ENCODE peak calls at places on chromosomes 6 and 20, in seven cellular contexts. O is hepatocyte, Q is fibroblast of pulmonary artery, C is pancreas, N is PC-3, B is astrocyte of the spinal cord, U is astrocyte of the cerebellum. R is an unnamed sample.
A peak's percentile ranks its signal among the peaks of the same experiment; 100 is the strongest.

GRCh38 chr6:157561037-157561790 is 180.2 kb downstream of the ZDHHC14 start:
- DNase-seq in O (no peak), Q (no peak), C (no peak), N (no peak), B (no peak), U (no peak), R (no peak)

GRCh38 chr6:137217801-137218472 is 1.2 kb downstream of the IFNGR1 start:
- DNase-seq in O (peak; percentile 57), Q (peak; percentile 42), C (no peak), N (peak; percentile 6), B (peak; percentile 38), U (no peak), R (peak; percentile 75)

GRCh38 chr20:45539382-45539781 is at the start of gene WFDC6:
- DNase-seq in O (no peak), Q (no peak), C (no peak), N (no peak), B (no peak), U (no peak), R (no peak)

GRCh38 chr20:38221041-38221589 is 39.4 kb downstream of the KIAA1755 start:
- DNase-seq in O (peak; percentile 87), Q (peak; percentile 64), C (peak; percentile 68), N (peak; percentile 92), B (peak; percentile 57), U (no peak), R (peak; percentile 50)

GRCh38 chr6:122712864-122713612 is 66.5 kb upstream of the FABP7 start:
- DNase-seq in O (no peak), Q (no peak), C (no peak), N (no peak), B (peak; percentile 30), U (no peak), R (no peak)

GRCh38 chr20:24382775-24383174 is 86.7 kb upstream of the SYNDIG1 start:
- DNase-seq in O (peak; percentile 47), Q (no peak), C (no peak), N (no peak), B (no peak), U (no peak), R (no peak)

GRCh38 chr20:34062651-34063482 is 49.2 kb downstream of the EIF2S2 start:
- DNase-seq in O (no peak), Q (peak; percentile 28), C (no peak), N (no peak), B (no peak), U (no peak), R (peak; percentile 77)

GRCh38 chr6:2432258-2432657 is 186.9 kb upstream of the GMDS start:
- DNase-seq in O (peak; percentile 50), Q (peak; percentile 72), C (no peak), N (peak; percentile 93), B (peak; percentile 93), U (peak; percentile 84), R (peak; percentile 92)

GRCh38 chr6:41040101-41040910 is 1.3 kb upstream of the UNC5CL start:
- DNase-seq in O (peak; percentile 88), Q (peak; percentile 14), C (peak; percentile 86), N (peak; percentile 74), B (no peak), U (no peak), R (peak; percentile 24)

GRCh38 chr6:18564775-18565174 is 177.6 kb downstream of the RNF144B start:
- DNase-seq in O (no peak), Q (no peak), C (no peak), N (no peak), B (no peak), U (no peak), R (no peak)
- TF ChIP-seq CTCF in O (no peak), Q (no peak), C (no peak), N (no peak), B (no peak), U (no peak), R (no peak)

GRCh38 chr6:5051394-5051793 is 33.7 kb upstream of the PPP1R3G start:
- DNase-seq in O (no peak), Q (no peak), C (no peak), N (no peak), B (no peak), U (no peak), R (no peak)
- H3K4me3 ChIP-seq in O (no peak overlapping the region), Q (no peak overlapping the region), C (no peak overlapping the region), N (no peak overlapping the region), B (no peak overlapping the region), U (no peak overlapping the region), R (no peak overlapping the region)

DNA sequence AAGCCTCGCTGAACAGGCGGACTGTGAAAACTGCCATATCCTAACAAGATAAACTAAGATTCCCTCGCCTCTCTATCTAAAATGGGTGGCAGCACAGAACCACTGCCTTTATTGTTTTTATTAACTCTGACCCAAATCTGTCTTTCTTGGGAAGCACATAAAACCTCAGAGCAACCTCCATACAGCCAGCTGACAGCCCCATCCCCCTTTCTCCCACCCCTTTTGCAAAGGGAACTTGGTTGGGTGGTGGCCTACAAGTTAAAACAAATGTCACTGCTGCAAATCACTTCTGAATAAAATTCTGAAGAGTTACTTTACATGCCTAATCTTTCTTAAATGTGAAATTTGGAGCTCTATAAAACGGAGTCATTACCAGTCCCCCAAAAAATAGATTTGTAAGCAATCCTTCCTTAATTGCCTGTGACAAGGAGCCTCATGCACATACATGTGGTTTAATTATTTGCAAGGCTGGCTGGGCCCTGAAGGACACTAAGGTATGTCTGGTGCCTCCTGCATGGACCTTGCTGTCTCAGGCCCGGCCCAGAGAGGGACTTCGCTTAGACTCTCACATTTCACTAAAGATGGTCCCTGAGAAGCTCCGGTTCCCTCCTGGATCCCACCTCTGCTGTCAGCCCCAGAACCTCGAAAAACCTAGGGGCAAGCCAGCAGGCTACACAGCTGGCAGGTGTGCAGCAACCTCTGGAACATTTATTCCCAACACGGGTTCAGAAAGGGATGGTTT is 21.7 kb downstream of the PXDC1 start:
- DNase-seq in O (no peak), Q (no peak), C (no peak), N (no peak), B (no peak), U (no peak), R (no peak)
- TF ChIP-seq CTCF in O (no peak), Q (no peak), C (no peak), N (no peak), B (no peak), U (no peak), R (no peak)

DNA sequence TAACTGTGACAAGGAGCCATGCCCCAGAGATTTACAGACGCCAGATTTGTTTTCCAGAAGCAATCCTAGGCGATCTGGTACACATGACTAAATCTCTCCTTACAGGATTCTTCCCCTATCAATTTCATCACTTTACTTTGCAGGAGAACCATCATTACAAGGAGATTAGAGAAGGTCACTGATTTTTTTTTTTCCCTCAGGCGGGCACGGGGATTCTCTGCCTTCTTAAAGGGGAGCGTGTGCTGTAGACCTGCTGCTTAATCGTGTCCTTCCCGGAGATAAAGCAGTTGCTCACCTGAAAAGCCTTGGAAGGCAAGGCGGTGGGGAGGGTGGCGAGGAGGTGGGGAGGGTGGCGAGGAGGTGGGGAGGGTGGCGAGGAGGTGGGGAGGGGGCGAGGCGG is 14.4 kb upstream of the MRAP2 start:
- DNase-seq in O (no peak), Q (no peak), C (no peak), N (no peak), B (no peak), U (no peak), R (no peak)
- H3K4me3 ChIP-seq in O (no peak overlapping the region), Q (no peak overlapping the region), C (no peak overlapping the region), N (no peak overlapping the region), B (no peak overlapping the region), U (no peak overlapping the region), R (no peak overlapping the region)